ENCODE peak calls at places on chromosomes 3 and 15, in five cellular contexts. F is pancreas, R is heart left ventricle, J is colonic mucosa, U is tibial artery. G is an unnamed sample.
A peak's percentile ranks its signal among the peaks of the same experiment; 100 is the strongest.

GRCh38 chr3:6605245-6605644 is 255.7 kb upstream of the GRM7 start:
- DNase-seq in R (no peak), U (no peak), J (no peak), F (no peak), G (no peak)

GRCh38 chr3:67296039-67296892 is 298.2 kb downstream of the KBTBD8 start:
- DNase-seq in R (no peak), J (no peak), F (no peak), U (no peak), G (no peak)

GRCh38 chr15:68734352-68734751 is 86.3 kb downstream of the ANP32A start:
- DNase-seq in J (no peak), F (no peak), U (no peak), R (no peak), G (no peak)

GRCh38 chr3:10459954-10460754 is 45.2 kb downstream of the ATP2B2 start:
- DNase-seq in R (peak; percentile 73), J (peak; percentile 36), F (no peak), U (no peak), G (peak; percentile 74)

GRCh38 chr15:36803773-36804172 is 224.3 kb downstream of the CDIN1 start:
- DNase-seq in J (no peak), R (no peak), F (no peak), U (no peak), G (no peak)

GRCh38 chr3:38476157-38476756 is 19.9 kb upstream of the EXOG start:
- DNase-seq in J (no peak), F (peak; percentile 35), R (no peak), U (no peak), G (no peak)

GRCh38 chr3:24042879-24043567 is 97.9 kb downstream of the NR1D2 start:
- DNase-seq in U (no peak), J (no peak), F (no peak), R (no peak), G (no peak)

GRCh38 chr3:22759636-22760310 is 443.4 kb upstream of the UBE2E2 start:
- DNase-seq in U (no peak), J (no peak), F (no peak), R (no peak), G (no peak)

GRCh38 chr3:148957586-148957985 is 33.8 kb upstream of the GYG1 start:
- DNase-seq in J (no peak), U (no peak), F (no peak), R (no peak), G (no peak)

GRCh38 chr15:63969652-63970421 is 76.4 kb downstream of the DAPK2 start:
- DNase-seq in J (peak; percentile 91), R (peak; percentile 67), F (no peak), U (no peak), G (no peak)

GRCh38 chr3:170848294-170848917 is 21.6 kb downstream of the RPL22L1 start:
- DNase-seq in F (no peak), U (no peak), R (no peak), J (no peak), G (no peak)

GRCh38 chr3:71065764-71066013 is 517.8 kb downstream of the FOXP1 start:
- DNase-seq in F (no peak), U (no peak), R (no peak), J (no peak), G (no peak)
- H3K27ac ChIP-seq in F (peak overlapping the region; percentile 93), U (peak overlapping the region; percentile 94), R (peak overlapping the region; percentile 94), J (peak overlapping the region; percentile 96), G (peak overlapping the region; percentile 86)

GRCh38 chr3:81967362-81967761 is 205.9 kb upstream of the GBE1 start:
- DNase-seq in J (no peak), R (no peak), U (no peak), F (no peak), G (no peak)
- TF ChIP-seq CTCF in J (no peak), R (no peak), U (no peak), F (no peak), G (no peak)

GRCh38 chr3:165669967-165670366 is 167.3 kb downstream of the BCHE start:
- DNase-seq in U (no peak), R (no peak), J (no peak), F (no peak), G (no peak)

GRCh38 chr3:165669502-165669901 is 167.7 kb downstream of the BCHE start:
- DNase-seq in R (no peak), J (no peak), F (no peak), U (no peak), G (no peak)

GRCh38 chr3:165667676-165668075 is 169.5 kb downstream of the BCHE start:
- DNase-seq in J (no peak), R (no peak), F (no peak), U (no peak), G (no peak)
- H3K27ac ChIP-seq in J (no peak overlapping the region), R (no peak overlapping the region), F (no peak overlapping the region), U (no peak overlapping the region), G (no peak overlapping the region)

DNA sequence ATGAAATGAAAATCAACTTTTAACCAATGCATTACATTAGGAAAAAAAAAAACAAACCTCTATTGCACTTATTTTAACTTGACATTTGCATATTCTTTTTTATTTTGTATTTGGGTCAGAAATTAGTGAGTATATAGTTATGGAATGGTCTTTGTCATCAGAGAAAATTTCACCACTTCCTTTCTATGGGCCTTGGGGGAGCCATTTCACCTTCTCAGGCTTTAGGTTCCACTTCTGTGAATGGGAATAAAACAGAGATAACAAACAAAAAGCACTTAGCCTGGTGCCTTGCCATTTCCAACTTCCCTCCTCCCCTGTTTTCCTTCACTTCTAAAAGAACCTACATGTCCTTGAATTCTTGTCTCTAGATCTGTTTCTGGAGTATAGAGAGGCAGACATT is 168.0 kb upstream of the STT3B start:
- DNase-seq in J (no peak), R (no peak), F (no peak), U (no peak), G (no peak)
- TF ChIP-seq CTCF in J (no peak), R (no peak), F (no peak), U (no peak), G (no peak)

DNA sequence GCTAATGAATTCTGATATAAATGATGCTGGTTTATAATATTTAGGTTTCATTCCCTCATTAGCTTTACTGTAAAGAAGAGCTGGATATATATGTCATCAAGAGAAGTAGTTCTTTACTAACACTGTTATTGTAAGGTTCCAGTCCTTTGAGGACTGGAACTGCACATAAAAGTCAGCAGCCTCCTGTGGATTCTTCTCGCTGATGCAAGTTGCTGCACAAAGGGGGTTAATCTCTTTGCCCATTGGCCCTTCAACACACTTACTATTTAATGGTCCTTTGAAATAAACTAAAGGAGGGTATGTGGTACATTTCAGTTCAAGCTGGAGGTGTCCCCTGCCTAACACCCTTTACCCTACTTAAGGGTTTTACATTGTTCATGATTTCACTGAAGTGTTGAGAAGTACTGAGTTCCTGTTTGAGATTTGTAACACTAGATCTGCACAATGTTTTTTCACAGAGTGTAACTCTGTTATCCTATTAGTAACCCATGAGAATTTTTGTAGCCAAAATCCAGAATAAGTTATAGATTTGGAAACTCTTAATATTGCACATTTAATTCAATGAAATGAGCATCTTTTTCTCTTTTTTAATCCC is 43.9 kb downstream of the NR2C2 start:
- DNase-seq in F (no peak), U (no peak), J (no peak), R (no peak), G (no peak)
- H3K27ac ChIP-seq in F (no peak overlapping the region), U (no peak overlapping the region), J (no peak overlapping the region), R (peak overlapping the region; percentile 55), G (no peak overlapping the region)

DNA sequence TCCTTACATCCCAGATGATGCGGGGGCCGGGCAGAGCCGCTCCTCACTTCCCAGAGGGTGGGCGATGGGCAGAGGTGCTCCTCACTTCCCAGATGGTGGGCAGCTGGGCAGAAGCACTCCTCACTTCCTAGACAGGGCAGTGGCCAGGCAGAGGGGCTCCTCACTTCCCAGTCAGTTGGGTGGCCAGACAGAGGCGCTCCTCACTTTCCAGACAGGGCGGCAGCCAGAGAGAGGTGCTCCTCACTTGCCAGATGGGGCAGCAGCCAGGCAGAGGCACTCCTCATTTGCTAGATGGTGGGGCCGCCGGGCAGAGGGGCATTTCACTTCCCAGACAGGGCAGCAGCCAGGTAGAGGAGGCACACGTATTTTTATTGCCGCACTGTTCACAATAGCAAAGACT is 622.0 kb upstream of the KCNMB2 start:
- DNase-seq in U (no peak), J (no peak), F (no peak), R (no peak), G (no peak)
- TF ChIP-seq CTCF in U (no peak), J (no peak), F (no peak), R (no peak), G (no peak)

GRCh38 chr15:79092382-79092781 is 1.8 kb upstream of the RASGRF1 start:
- DNase-seq in U (no peak), J (no peak), R (no peak), F (no peak), G (no peak)
- H3K27ac ChIP-seq in U (no peak overlapping the region), J (no peak overlapping the region), R (no peak overlapping the region), F (no peak overlapping the region), G (no peak overlapping the region)

DNA sequence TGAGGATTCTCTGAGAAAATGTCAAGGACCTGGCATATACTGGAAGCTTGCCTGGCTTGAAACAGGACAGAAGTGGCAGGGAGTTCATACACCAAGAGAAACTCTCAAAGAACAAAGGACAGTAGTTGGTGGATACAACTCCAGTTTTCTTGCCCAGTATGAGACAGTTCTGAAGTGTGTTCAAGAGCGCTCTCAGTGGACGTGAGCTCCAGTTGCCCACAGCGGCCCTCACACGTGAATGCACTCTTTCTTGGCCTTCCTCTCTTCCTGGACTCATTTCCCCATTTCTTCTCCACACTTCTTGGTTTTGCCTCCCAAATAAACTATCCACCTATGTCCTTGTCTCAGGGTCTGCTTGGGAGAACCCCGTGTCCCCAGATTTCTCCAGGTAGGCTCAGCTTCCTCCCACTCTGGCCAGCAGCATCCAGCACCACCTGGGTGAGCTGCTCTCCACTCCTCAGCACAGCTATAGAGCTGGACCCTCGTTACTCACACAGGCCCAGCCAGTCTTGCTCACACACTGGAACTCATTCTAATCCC is 54.5 kb downstream of the DCLK3 start:
- DNase-seq in R (no peak), J (no peak), F (no peak), U (no peak), G (no peak)
- TF ChIP-seq CTCF in R (no peak), J (no peak), F (no peak), U (no peak), G (no peak)